ENCODE peak calls at places on chromosomes 12 and 14, in eight cellular contexts. One of them, this sample, is unnamed.

GRCh38 chr12:5456906-5457305 is 25.0 kb downstream of the NTF3 start:
- DNase-seq in heart right ventricle: no peak
- DNase-seq in cardiac fibroblast: peak
- DNase-seq in heart left ventricle: no peak
- DNase-seq in T1000: no peak
- DNase-seq in Ammon's horn: peak
- DNase-seq in glomerular endothelial cell: peak
- DNase-seq in AG04450: peak
- DNase-seq in this sample: peak

GRCh38 chr12:45216297-45216982 is 545 bp downstream of the ANO6 start:
- DNase-seq in T1000: peak
- DNase-seq in glomerular endothelial cell: no peak
- DNase-seq in Ammon's horn: peak
- DNase-seq in cardiac fibroblast: peak
- DNase-seq in AG04450: no peak
- DNase-seq in heart right ventricle: peak
- DNase-seq in heart left ventricle: peak
- DNase-seq in this sample: no peak

GRCh38 chr14:61603736-61604135 is 91.6 kb upstream of the HIF1A start:
- DNase-seq in heart right ventricle: no peak
- DNase-seq in T1000: no peak
- DNase-seq in heart left ventricle: no peak
- DNase-seq in AG04450: no peak
- DNase-seq in cardiac fibroblast: peak
- DNase-seq in Ammon's horn: no peak
- DNase-seq in glomerular endothelial cell: no peak
- DNase-seq in this sample: no peak

GRCh38 chr14:55333785-55334485 is 62.7 kb downstream of the FBXO34 start:
- DNase-seq in AG04450: peak
- DNase-seq in heart right ventricle: no peak
- DNase-seq in glomerular endothelial cell: no peak
- DNase-seq in Ammon's horn: no peak
- DNase-seq in T1000: no peak
- DNase-seq in heart left ventricle: no peak
- DNase-seq in cardiac fibroblast: no peak
- DNase-seq in this sample: no peak

GRCh38 chr12:70366581-70367267 is 634 bp downstream of the KCNMB4 start:
- DNase-seq in T1000: peak
- DNase-seq in AG04450: peak
- DNase-seq in glomerular endothelial cell: no peak
- DNase-seq in cardiac fibroblast: peak
- DNase-seq in heart right ventricle: peak
- DNase-seq in Ammon's horn: peak
- DNase-seq in heart left ventricle: peak
- DNase-seq in this sample: no peak

GRCh38 chr14:101595887-101596721 is 34.8 kb downstream of the DIO3 start:
- DNase-seq in heart right ventricle: no peak
- DNase-seq in AG04450: no peak
- DNase-seq in glomerular endothelial cell: no peak
- DNase-seq in heart left ventricle: no peak
- DNase-seq in T1000: no peak
- DNase-seq in Ammon's horn: no peak
- DNase-seq in cardiac fibroblast: no peak
- DNase-seq in this sample: no peak

GRCh38 chr12:116370004-116370404 is 92.5 kb upstream of the MED13L start:
- DNase-seq in cardiac fibroblast: peak
- DNase-seq in glomerular endothelial cell: no peak
- DNase-seq in heart left ventricle: no peak
- DNase-seq in heart right ventricle: no peak
- DNase-seq in T1000: no peak
- DNase-seq in AG04450: peak
- DNase-seq in Ammon's horn: no peak
- DNase-seq in this sample: peak

GRCh38 chr14:99427632-99428315 is 52.9 kb downstream of the SETD3 start:
- DNase-seq in heart right ventricle: no peak
- DNase-seq in AG04450: no peak
- DNase-seq in heart left ventricle: no peak
- DNase-seq in T1000: no peak
- DNase-seq in Ammon's horn: no peak
- DNase-seq in glomerular endothelial cell: no peak
- DNase-seq in cardiac fibroblast: peak
- DNase-seq in this sample: no peak

GRCh38 chr14:80202888-80203562 is 8.3 kb downstream of the DIO2 start:
- DNase-seq in AG04450: no peak
- DNase-seq in glomerular endothelial cell: no peak
- DNase-seq in T1000: no peak
- DNase-seq in heart right ventricle: no peak
- DNase-seq in Ammon's horn: no peak
- DNase-seq in cardiac fibroblast: peak
- DNase-seq in heart left ventricle: no peak
- DNase-seq in this sample: no peak

GRCh38 chr12:8648598-8649205 is 13.9 kb downstream of the MFAP5 start:
- DNase-seq in glomerular endothelial cell: no peak
- DNase-seq in heart right ventricle: no peak
- DNase-seq in AG04450: no peak
- DNase-seq in cardiac fibroblast: no peak
- DNase-seq in heart left ventricle: no peak
- DNase-seq in Ammon's horn: no peak
- DNase-seq in T1000: no peak
- DNase-seq in this sample: no peak

GRCh38 chr12:26113194-26113654 is 11.6 kb downstream of the BHLHE41 start:
- DNase-seq in Ammon's horn: no peak
- DNase-seq in cardiac fibroblast: no peak
- DNase-seq in T1000: no peak
- DNase-seq in heart left ventricle: no peak
- DNase-seq in AG04450: no peak
- DNase-seq in glomerular endothelial cell: no peak
- DNase-seq in heart right ventricle: peak
- DNase-seq in this sample: no peak

GRCh38 chr14:92800525-92800924 is 6.4 kb downstream of the GOLGA5 start:
- DNase-seq in Ammon's horn: no peak
- DNase-seq in heart left ventricle: no peak
- DNase-seq in T1000: no peak
- DNase-seq in cardiac fibroblast: no peak
- DNase-seq in AG04450: no peak
- DNase-seq in heart right ventricle: no peak
- DNase-seq in glomerular endothelial cell: no peak
- DNase-seq in this sample: no peak

This sample was measured in epithelial cell of proximal tubule.